ENCODE peak calls at places on chromosome 5, in nine cellular contexts. Z, F, J, W, N, C, H, K and V are unnamed samples.

GRCh38 chr5:103472820-103473219 is 89.8 kb downstream of the NUDT12 start:
- DNase-seq in J (no peak), N (no peak), W (peak; percentile 55), F (no peak), K (no peak), C (peak; percentile 25), H (no peak), Z (no peak), V (peak; percentile 49)

GRCh38 chr5:141135030-141135717 is at the start of gene PCDHB5:
- DNase-seq in F (peak; percentile 20), K (no peak), C (no peak), W (peak; percentile 61), N (no peak), J (no peak), H (no peak), Z (no peak), V (no peak)

GRCh38 chr5:179762781-179763176 is 30.2 kb downstream of the MAML1 start:
- DNase-seq in W (no peak), C (no peak), H (no peak), N (no peak), J (no peak), F (no peak), K (no peak), Z (no peak), V (no peak)

GRCh38 chr5:124783794-124784193 is 37.4 kb upstream of the ZNF608 start:
- DNase-seq in F (no peak), J (no peak), W (no peak), Z (no peak), N (no peak), K (no peak), C (no peak), H (no peak), V (no peak)

GRCh38 chr5:57693488-57694305 is 211.1 kb upstream of the ACTBL2 start:
- DNase-seq in J (no peak), Z (no peak), N (no peak), W (no peak), K (no peak), H (no peak), F (no peak), C (no peak), V (no peak)

GRCh38 chr5:41413067-41413466 is 97.3 kb downstream of the PLCXD3 start:
- DNase-seq in N (no peak), J (no peak), W (no peak), F (no peak), C (no peak), Z (no peak), H (no peak), K (no peak), V (no peak)

GRCh38 chr5:893137-893506 is 438 bp downstream of the TRIP13 start:
- DNase-seq in F (no peak), K (no peak), C (no peak), Z (no peak), N (no peak), W (no peak), J (no peak), H (no peak), V (no peak)

GRCh38 chr5:158908690-158909325 is 190.9 kb downstream of the EBF1 start:
- DNase-seq in H (no peak), F (no peak), Z (no peak), C (no peak), W (no peak), J (no peak), K (no peak), N (no peak), V (no peak)

GRCh38 chr5:149732500-149733128 is 2.5 kb downstream of the PPARGC1B start:
- DNase-seq in C (peak; percentile 32), W (no peak), Z (peak; percentile 25), H (peak; percentile 76), F (peak; percentile 29), K (no peak), J (no peak), N (peak; percentile 68), V (peak; percentile 93)

GRCh38 chr5:83608122-83608521 is 112.5 kb downstream of the HAPLN1 start:
- DNase-seq in F (no peak), K (no peak), H (peak; percentile 45), Z (no peak), N (peak; percentile 20), J (peak; percentile 38), C (peak; percentile 15), W (peak; percentile 52), V (no peak)

GRCh38 chr5:98735806-98736507 is 37.5 kb upstream of the RGMB start:
- DNase-seq in W (no peak), F (no peak), K (no peak), H (no peak), J (no peak), N (no peak), C (no peak), Z (no peak), V (no peak)

GRCh38 chr5:176817369-176817841 is 7.0 kb downstream of the UNC5A start:
- DNase-seq in H (no peak), W (no peak), K (no peak), F (no peak), C (no peak), Z (no peak), J (no peak), N (no peak), V (no peak)

GRCh38 chr5:78912085-78912771 is 72.9 kb downstream of the ARSB start:
- DNase-seq in W (no peak), F (no peak), C (no peak), H (no peak), N (no peak), J (no peak), Z (no peak), K (no peak), V (no peak)

GRCh38 chr5:127885176-127885575 is 182.0 kb downstream of the CCDC192 start:
- DNase-seq in J (no peak), C (no peak), Z (peak; percentile 63), W (peak; percentile 90), K (no peak), H (no peak), F (no peak), N (no peak), V (no peak)

GRCh38 chr5:78328585-78329173 is 31.7 kb upstream of the SCAMP1 start:
- DNase-seq in C (no peak), J (no peak), N (no peak), K (no peak), W (no peak), Z (no peak), H (no peak), F (no peak), V (no peak)

GRCh38 chr5:123665822-123666371 is 153.9 kb downstream of the CSNK1G3 start:
- DNase-seq in H (no peak), K (no peak), N (no peak), C (no peak), W (peak; percentile 16), Z (no peak), F (no peak), J (peak; percentile 13), V (no peak)

GRCh38 chr5:123673107-123673506 is 161.1 kb downstream of the CSNK1G3 start:
- DNase-seq in C (peak; percentile 9), N (no peak), K (no peak), W (peak; percentile 5), Z (peak; percentile 7), J (no peak), H (no peak), F (no peak), V (no peak)

GRCh38 chr5:123672067-123672466 is 160.1 kb downstream of the CSNK1G3 start:
- DNase-seq in J (no peak), F (no peak), W (no peak), Z (no peak), K (no peak), H (no peak), C (no peak), N (no peak), V (no peak)

DNA sequence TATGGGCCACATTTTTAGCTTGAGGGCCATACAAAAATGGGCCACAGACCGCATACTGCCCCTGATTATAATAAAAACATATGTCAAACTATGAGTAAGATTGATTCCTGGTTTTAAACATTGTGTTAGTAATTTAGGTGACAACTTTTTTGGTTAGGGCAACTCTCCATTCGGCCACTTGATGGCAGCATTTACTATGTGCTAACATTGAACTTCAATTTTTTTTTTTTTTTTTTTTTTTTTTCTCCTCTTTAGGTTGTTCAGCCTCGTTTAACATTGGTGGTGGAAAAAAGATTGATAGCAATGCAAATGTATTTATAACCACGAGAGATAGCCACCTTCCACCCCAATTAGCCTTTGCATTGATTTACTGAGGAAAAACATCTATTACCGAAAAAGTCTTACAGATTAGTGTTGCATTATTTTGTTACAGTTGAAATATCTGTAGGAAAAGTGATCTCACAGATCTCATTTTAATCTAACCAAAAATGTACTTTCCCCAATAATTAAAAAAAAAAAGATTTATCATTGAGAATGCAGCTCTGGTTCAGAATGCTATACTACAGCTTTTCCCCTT is 159.1 kb downstream of the CSNK1G3 start:
- DNase-seq in C (peak; percentile 34), N (peak; percentile 33), J (peak; percentile 34), Z (peak; percentile 25), H (peak; percentile 49), F (peak; percentile 12), W (peak; percentile 47), K (no peak), V (no peak)
- TF ChIP-seq POLR2A in C (no peak), N (no peak), J (no peak), Z (no peak), H (no peak), F (no peak), W (no peak), K (no peak), V (no peak)

GRCh38 chr5:180810210-180811011 is 7.8 kb upstream of the MGAT1 start:
- DNase-seq in W (peak; percentile 97), N (peak; percentile 99), C (peak; percentile 83), J (peak; percentile 89), K (peak; percentile 99), F (peak; percentile 97), Z (peak; percentile 96), H (peak; percentile 99), V (peak; percentile 96)
- H3K4me1 ChIP-seq in W (peaks cover 30% of the 10 kb centered on the region), N (peaks cover 39% of the 10 kb centered on the region), C (peaks cover 52% of the 10 kb centered on the region), J (peaks cover 20% of the 10 kb centered on the region), K (peaks cover 52% of the 10 kb centered on the region), F (peaks cover 19% of the 10 kb centered on the region), Z (peaks cover 28% of the 10 kb centered on the region), H (peaks cover 11% of the 10 kb centered on the region), V (peaks cover 48% of the 10 kb centered on the region)

DNA sequence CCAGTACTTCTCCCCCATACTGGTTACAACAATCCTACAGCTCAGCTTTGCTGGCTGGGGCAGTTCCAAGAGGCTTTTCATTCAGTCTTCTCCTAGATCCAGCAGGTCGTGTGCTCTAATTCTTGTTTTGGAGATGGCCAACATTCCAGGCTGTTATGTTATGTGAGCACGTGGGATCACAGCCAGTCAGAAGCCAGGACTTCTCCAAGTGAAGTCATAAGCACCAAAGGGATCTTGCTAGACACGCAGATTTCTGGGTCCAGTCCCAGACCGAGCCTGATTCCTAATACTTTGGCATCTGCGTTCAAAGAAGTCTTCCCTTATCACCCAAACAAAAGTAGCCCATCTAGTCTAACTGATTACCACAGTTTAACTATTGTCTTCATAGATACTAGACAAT is 1.4 kb upstream of the LARP1 start:
- DNase-seq in N (peak; percentile 76), Z (peak; percentile 71), F (peak; percentile 90), W (peak; percentile 22), J (no peak), K (no peak), C (no peak), H (no peak), V (peak; percentile 90)
- TF ChIP-seq POLR2A in N (peak; percentile 62), Z (no peak), F (peak; percentile 90), W (no peak), J (no peak), K (no peak), C (no peak), H (no peak), V (peak; percentile 81)

DNA sequence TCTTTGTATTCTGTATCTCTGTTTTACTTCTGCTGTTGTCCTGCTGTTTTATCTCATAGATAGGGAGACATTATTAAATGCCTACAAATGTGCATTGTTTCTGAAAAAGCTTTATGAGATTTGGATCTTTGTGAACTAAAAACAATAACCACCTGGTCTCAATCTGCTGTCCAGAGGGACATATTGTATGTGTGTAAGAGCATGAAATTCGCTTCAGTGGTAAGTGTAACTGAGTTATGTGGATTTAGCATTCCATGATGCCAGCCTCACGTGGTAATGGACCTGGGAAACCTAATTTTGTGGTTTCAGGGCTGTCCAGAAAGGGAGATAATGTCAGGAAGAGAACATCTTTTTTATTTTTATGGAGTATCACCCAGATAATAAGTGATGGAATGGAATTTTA is 119.3 kb downstream of the GDNF start:
- DNase-seq in K (no peak), Z (no peak), J (no peak), F (no peak), W (no peak), N (no peak), C (no peak), H (no peak), V (no peak)
- H3K4me1 ChIP-seq in K (no peaks in the 10 kb centered on the region), Z (peaks cover 5% of the 10 kb centered on the region), J (peaks cover 13% of the 10 kb centered on the region), F (peaks cover 8% of the 10 kb centered on the region), W (peaks cover 30% of the 10 kb centered on the region), N (no peaks in the 10 kb centered on the region), C (peaks cover 50% of the 10 kb centered on the region), H (peaks cover 5% of the 10 kb centered on the region), V (peaks cover 14% of the 10 kb centered on the region)